ENCODE peak calls at places on chromosomes 16 and 17, in ten cellular contexts. R is CD8-positive, alpha-beta memory T cell; X is esophagus muscularis mucosa; L is cardiac muscle cell; B is AG04450; Y is IMR-90; K is adrenal gland; T is thoracic aorta; Z is CD8-positive, alpha-beta T cell; O is OCI-LY7. S is an unnamed sample.
A peak's percentile ranks its signal among the peaks of the same experiment; 100 is the strongest.

GRCh38 chr16:58883131-58883530 is 149.0 kb upstream of the GOT2 start:
- DNase-seq in L (no peak), O (no peak), Z (no peak), B (no peak), R (no peak), K (no peak), X (no peak), T (no peak), Y (no peak), S (no peak)

GRCh38 chr17:74520790-74521480 is 10.3 kb downstream of the CD300LB start:
- DNase-seq in X (peak; percentile 86), O (no peak), L (no peak), Z (no peak), Y (no peak), R (no peak), B (no peak), T (no peak), K (peak; percentile 50), S (no peak)

GRCh38 chr16:23607740-23608139 is 11.6 kb upstream of the NDUFAB1 start:
- DNase-seq in X (no peak), Z (no peak), Y (peak; percentile 47), R (no peak), K (no peak), O (no peak), B (no peak), L (no peak), T (no peak), S (no peak)

GRCh38 chr17:3534881-3535252 is 22.7 kb downstream of the TRPV3 start:
- DNase-seq in X (no peak), B (no peak), Z (no peak), K (peak; percentile 12), T (no peak), O (no peak), R (no peak), L (peak; percentile 12), Y (peak; percentile 10), S (no peak)

GRCh38 chr16:86077243-86077940 is 178.4 kb downstream of the IRF8 start:
- DNase-seq in O (no peak), Z (no peak), Y (no peak), R (no peak), X (no peak), L (no peak), K (no peak), B (no peak), T (no peak), S (no peak)

GRCh38 chr17:69551212-69552010 is 136.9 kb downstream of the MAP2K6 start:
- DNase-seq in B (no peak), L (no peak), T (no peak), O (no peak), Y (peak; percentile 47), Z (no peak), R (no peak), K (no peak), X (no peak), S (no peak)

GRCh38 chr16:81429045-81429521 is 15.5 kb upstream of the CMIP start:
- DNase-seq in O (peak; percentile 77), Y (peak; percentile 47), Z (no peak), B (no peak), T (no peak), L (peak; percentile 48), X (no peak), K (peak; percentile 83), R (no peak), S (peak; percentile 52)

GRCh38 chr17:28982191-28982793 is 23.5 kb downstream of the SEZ6 start:
- DNase-seq in X (no peak), B (no peak), K (peak; percentile 57), R (peak; percentile 53), T (no peak), O (peak; percentile 84), Z (peak; percentile 50), Y (peak; percentile 24), L (no peak), S (peak; percentile 61)

GRCh38 chr17:56468840-56469239 is 124.7 kb upstream of the NOG start:
- DNase-seq in K (no peak), Y (no peak), O (no peak), L (no peak), T (no peak), X (peak; percentile 21), Z (no peak), B (no peak), R (no peak), S (no peak)

GRCh38 chr17:72514321-72514861 is 393.6 kb downstream of the SOX9 start:
- DNase-seq in T (no peak), X (no peak), L (no peak), Y (no peak), K (no peak), O (no peak), B (no peak), R (no peak), Z (no peak), S (no peak)

GRCh38 chr17:73240561-73240960 is 21.1 kb downstream of the CPSF4L start:
- DNase-seq in B (no peak), O (no peak), K (peak; percentile 48), X (no peak), R (no peak), Y (no peak), Z (no peak), L (no peak), T (no peak), S (no peak)

GRCh38 chr16:11524098-11524760 is 62.5 kb downstream of the LITAF start:
- DNase-seq in B (no peak), L (no peak), X (no peak), K (no peak), O (no peak), Z (no peak), R (no peak), Y (no peak), T (no peak), S (no peak)

GRCh38 chr17:7477392-7478275 is 1.8 kb downstream of the ZBTB4 start:
- DNase-seq in L (peak; percentile 84), T (no peak), Y (peak; percentile 95), K (peak; percentile 85), R (no peak), X (no peak), Z (peak; percentile 30), O (no peak), B (peak; percentile 85), S (no peak)

GRCh38 chr17:83062011-83062817 is 17.2 kb upstream of the METRNL start:
- DNase-seq in K (no peak), X (no peak), T (peak; percentile 1), R (no peak), L (no peak), O (no peak), Y (no peak), B (no peak), Z (no peak), S (no peak)

GRCh38 chr16:51392651-51393187 is 241.6 kb upstream of the SALL1 start:
- DNase-seq in K (no peak), T (no peak), X (no peak), Z (no peak), R (no peak), L (no peak), B (peak; percentile 42), Y (peak; percentile 85), O (no peak), S (no peak)

GRCh38 chr16:23905027-23905426 is 69.2 kb downstream of the PRKCB start:
- DNase-seq in Z (no peak), B (peak; percentile 16), L (peak; percentile 84), K (no peak), O (no peak), T (no peak), X (no peak), Y (peak; percentile 70), R (no peak), S (no peak)

GRCh38 chr17:52159810-52160578 is 1.5 kb upstream of the CA10 start:
- DNase-seq in Y (no peak), R (no peak), Z (no peak), X (no peak), T (no peak), O (no peak), L (no peak), K (no peak), B (no peak), S (no peak)

GRCh38 chr17:67475161-67475887 is 98.2 kb downstream of the PITPNC1 start:
- DNase-seq in Z (peak; percentile 82), B (no peak), O (peak; percentile 85), K (peak; percentile 87), Y (peak; percentile 72), R (peak; percentile 73), X (peak; percentile 93), T (no peak), L (peak; percentile 58), S (peak; percentile 77)
- H3K27ac ChIP-seq in Z (peak overlapping the region; percentile 47), B (no peak overlapping the region), O (no peak overlapping the region), K (peak overlapping the region; percentile 33), Y (no peak overlapping the region), R (peak overlapping the region; percentile 48), X (peak overlapping the region; percentile 73), T (no peak overlapping the region), L (no peak overlapping the region), S (peak overlapping the region; percentile 37)

GRCh38 chr17:20916383-20916782 is 126.4 kb downstream of the USP22 start:
- DNase-seq in L (no peak), B (no peak), X (no peak), Y (no peak), K (no peak), T (no peak), Z (no peak), O (no peak), R (no peak), S (peak; percentile 41)
- H3K4me3 ChIP-seq in L (no peak overlapping the region), B (no peak overlapping the region), X (no peak overlapping the region), Y (no peak overlapping the region), K (no peak overlapping the region), T (no peak overlapping the region), Z (peak overlapping the region; percentile 0), O (no peak overlapping the region), R (no peak overlapping the region), S (no peak overlapping the region)

GRCh38 chr16:35908942-35909341 is 2449.5 kb downstream of the TP53TG3F start:
- DNase-seq in O (peak; percentile 3), T (no peak), R (no peak), K (no peak), L (no peak), Z (no peak), X (peak; percentile 45), Y (no peak), B (no peak), S (no peak)

GRCh38 chr16:35908152-35908551 is 2448.7 kb downstream of the TP53TG3F start:
- DNase-seq in B (no peak), L (no peak), T (no peak), X (peak; percentile 62), Z (no peak), R (no peak), K (no peak), O (no peak), Y (no peak), S (no peak)

GRCh38 chr16:35910409-35910808 is 2451.0 kb downstream of the TP53TG3F start:
- DNase-seq in L (no peak), R (no peak), Z (no peak), K (no peak), Y (no peak), T (no peak), B (no peak), X (no peak), O (no peak), S (no peak)

GRCh38 chr16:35909351-35909954 is 2450.0 kb downstream of the TP53TG3F start:
- DNase-seq in T (no peak), Y (no peak), X (no peak), L (no peak), R (no peak), O (no peak), K (no peak), B (no peak), Z (no peak), S (no peak)

GRCh38 chr16:35911899-35912298 is 2452.5 kb downstream of the TP53TG3F start:
- DNase-seq in R (no peak), Y (no peak), K (no peak), Z (no peak), X (peak; percentile 79), B (no peak), L (no peak), T (no peak), O (no peak), S (no peak)
- H3K9me3 ChIP-seq in R (peaks cover 8% of the 10 kb centered on the region), Y (peaks cover 27% of the 10 kb centered on the region), K (no peaks in the 10 kb centered on the region), Z (no peaks in the 10 kb centered on the region), X (no peaks in the 10 kb centered on the region), B (peaks cover 46% of the 10 kb centered on the region), L (no peaks in the 10 kb centered on the region), T (no peaks in the 10 kb centered on the region), O (peaks cover 9% of the 10 kb centered on the region), S (no peaks in the 10 kb centered on the region)

GRCh38 chr17:41547921-41548843 is 20.1 kb upstream of the KRT19 start:
- DNase-seq in Z (no peak), O (no peak), R (no peak), Y (peak; percentile 98), X (no peak), L (no peak), B (peak; percentile 89), K (peak; percentile 87), T (peak; percentile 87), S (peak; percentile 90)
- H3K27ac ChIP-seq in Z (no peak overlapping the region), O (no peak overlapping the region), R (no peak overlapping the region), Y (peak overlapping the region; percentile 72), X (no peak overlapping the region), L (peak overlapping the region; percentile 2), B (peak overlapping the region; percentile 85), K (peak overlapping the region; percentile 72), T (peak overlapping the region; percentile 55), S (peak overlapping the region; percentile 28)